ENCODE peak calls at places on chromosomes 16 and 17, in four cellular contexts. One of them, this sample, is unnamed.

GRCh38 chr17:40373324-40373723 is 8.8 kb upstream of the GJD3 start:
- DNase-seq in neuronal stem cell: no peak
- DNase-seq in IMR-90: peak
- DNase-seq in H9: no peak
- DNase-seq in this sample: peak

GRCh38 chr16:50394215-50394802 is 25.5 kb upstream of the BRD7 start:
- DNase-seq in neuronal stem cell: no peak
- DNase-seq in IMR-90: no peak
- DNase-seq in H9: no peak
- DNase-seq in this sample: no peak

GRCh38 chr17:77498056-77498785 is 357.5 kb downstream of the SEC14L1 start:
- DNase-seq in neuronal stem cell: no peak
- DNase-seq in IMR-90: no peak
- DNase-seq in H9: no peak
- DNase-seq in this sample: no peak

GRCh38 chr17:1047886-1048470 is 51.0 kb downstream of the TIMM22 start:
- DNase-seq in neuronal stem cell: no peak
- DNase-seq in IMR-90: no peak
- DNase-seq in H9: no peak
- DNase-seq in this sample: no peak

GRCh38 chr16:79282806-79283205 is 317.7 kb downstream of the MAF start:
- DNase-seq in neuronal stem cell: no peak
- DNase-seq in IMR-90: no peak
- DNase-seq in H9: no peak
- DNase-seq in this sample: no peak

GRCh38 chr17:5418858-5419355 is 555 bp downstream of the NUP88 start:
- DNase-seq in neuronal stem cell: peak
- DNase-seq in IMR-90: peak
- DNase-seq in H9: no peak
- DNase-seq in this sample: peak

GRCh38 chr16:30395155-30395991 is at the start of gene ZNF48:
- DNase-seq in neuronal stem cell: peak
- DNase-seq in IMR-90: peak
- DNase-seq in H9: peak
- DNase-seq in this sample: peak

GRCh38 chr17:42895185-42895555 is 5.4 kb upstream of the G6PC1 start:
- DNase-seq in neuronal stem cell: no peak
- DNase-seq in IMR-90: peak
- DNase-seq in H9: no peak
- DNase-seq in this sample: peak

GRCh38 chr16:57589374-57589773 is 39.1 kb upstream of the ADGRG1 start:
- DNase-seq in neuronal stem cell: no peak
- DNase-seq in IMR-90: no peak
- DNase-seq in H9: no peak
- DNase-seq in this sample: no peak

GRCh38 chr17:17139972-17140589 is 66.1 kb downstream of the PLD6 start:
- DNase-seq in neuronal stem cell: no peak
- DNase-seq in IMR-90: no peak
- DNase-seq in H9: peak
- DNase-seq in this sample: no peak

GRCh38 chr17:81967533-81968395 is 6.8 kb upstream of the NOTUM start:
- DNase-seq in neuronal stem cell: peak
- DNase-seq in IMR-90: peak
- DNase-seq in H9: peak
- DNase-seq in this sample: peak

GRCh38 chr16:58882292-58882691 is 148.2 kb upstream of the GOT2 start:
- DNase-seq in neuronal stem cell: no peak
- DNase-seq in IMR-90: no peak
- DNase-seq in H9: no peak
- DNase-seq in this sample: no peak

GRCh38 chr16:10867199-10867598 is 9.8 kb upstream of the CIITA start:
- DNase-seq in neuronal stem cell: no peak
- DNase-seq in IMR-90: no peak
- DNase-seq in H9: no peak
- DNase-seq in this sample: no peak

GRCh38 chr17:82924812-82925211 is 85.0 kb upstream of the ZNF750 start:
- DNase-seq in neuronal stem cell: no peak
- DNase-seq in IMR-90: no peak
- DNase-seq in H9: no peak
- DNase-seq in this sample: no peak

GRCh38 chr17:57138956-57139576 is 54.0 kb downstream of the AKAP1 start:
- DNase-seq in neuronal stem cell: no peak
- DNase-seq in IMR-90: peak
- DNase-seq in H9: no peak
- DNase-seq in this sample: peak

GRCh38 chr16:75341934-75342811 is 90.7 kb upstream of the BCAR1 start:
- DNase-seq in neuronal stem cell: no peak
- DNase-seq in IMR-90: peak
- DNase-seq in H9: no peak
- DNase-seq in this sample: peak

GRCh38 chr17:15503731-15504130 is 36.3 kb upstream of the CDRT4 start:
- DNase-seq in neuronal stem cell: no peak
- DNase-seq in IMR-90: no peak
- DNase-seq in H9: no peak
- DNase-seq in this sample: no peak

GRCh38 chr17:2089021-2089422 is 34.1 kb downstream of the HIC1 start:
- DNase-seq in neuronal stem cell: no peak
- DNase-seq in IMR-90: peak
- DNase-seq in H9: no peak
- DNase-seq in this sample: peak

GRCh38 chr17:9185688-9186289 is 164.5 kb downstream of the NTN1 start:
- DNase-seq in neuronal stem cell: no peak
- DNase-seq in IMR-90: no peak
- DNase-seq in H9: no peak
- DNase-seq in this sample: no peak

GRCh38 chr17:4152471-4152870 is 9.5 kb downstream of the CYB5D2 start:
- DNase-seq in neuronal stem cell: no peak
- DNase-seq in IMR-90: peak
- DNase-seq in H9: no peak
- DNase-seq in this sample: peak

GRCh38 chr17:57288753-57289121 is 32.4 kb downstream of the MSI2 start:
- DNase-seq in neuronal stem cell: no peak
- DNase-seq in IMR-90: no peak
- DNase-seq in H9: no peak
- DNase-seq in this sample: no peak

GRCh38 chr17:16466407-16466806 is 25.6 kb downstream of the LRRC75A start:
- DNase-seq in neuronal stem cell: no peak
- DNase-seq in IMR-90: no peak
- DNase-seq in H9: no peak
- DNase-seq in this sample: no peak

GRCh38 chr16:49788936-49789335 is 67.0 kb downstream of the ZNF423 start:
- DNase-seq in neuronal stem cell: no peak
- DNase-seq in IMR-90: no peak
- DNase-seq in H9: no peak
- DNase-seq in this sample: no peak

GRCh38 chr16:6105115-6105514 is 1007.5 kb upstream of the EEF2KMT start:
- DNase-seq in neuronal stem cell: no peak
- DNase-seq in IMR-90: no peak
- DNase-seq in H9: no peak
- DNase-seq in this sample: no peak

GRCh38 chr16:72099377-72099818 is 5.8 kb downstream of the DHX38 start:
- DNase-seq in neuronal stem cell: peak
- DNase-seq in IMR-90: peak
- DNase-seq in H9: peak
- DNase-seq in this sample: peak

GRCh38 chr16:57503366-57503765 is 17.1 kb upstream of the DOK4 start:
- DNase-seq in neuronal stem cell: no peak
- DNase-seq in IMR-90: no peak
- DNase-seq in H9: peak
- DNase-seq in this sample: no peak

GRCh38 chr17:57811633-57812280 is 38.1 kb downstream of the MRPS23 start:
- DNase-seq in neuronal stem cell: no peak
- DNase-seq in IMR-90: no peak
- DNase-seq in H9: peak
- DNase-seq in this sample: no peak

GRCh38 chr17:82935944-82936767 is 96.3 kb upstream of the ZNF750 start:
- DNase-seq in neuronal stem cell: no peak
- DNase-seq in IMR-90: no peak
- DNase-seq in H9: no peak
- DNase-seq in this sample: no peak

GRCh38 chr17:58096892-58097291 is 13.7 kb downstream of the DYNLL2 start:
- DNase-seq in neuronal stem cell: no peak
- DNase-seq in IMR-90: no peak
- DNase-seq in H9: no peak
- DNase-seq in this sample: no peak

GRCh38 chr16:28210979-28211505 is 723 bp downstream of the XPO6 start:
- DNase-seq in neuronal stem cell: peak
- DNase-seq in IMR-90: peak
- DNase-seq in H9: no peak
- DNase-seq in this sample: peak

GRCh38 chr17:34542700-34543336 is 36.6 kb upstream of the TMEM132E start:
- DNase-seq in neuronal stem cell: peak
- DNase-seq in IMR-90: no peak
- DNase-seq in H9: peak
- DNase-seq in this sample: peak

GRCh38 chr17:45132302-45132568 is at the start of gene PLCD3:
- DNase-seq in neuronal stem cell: no peak
- DNase-seq in IMR-90: no peak
- DNase-seq in H9: no peak
- DNase-seq in this sample: no peak

GRCh38 chr16:35102780-35103403 is 1643.5 kb downstream of the TP53TG3F start:
- DNase-seq in neuronal stem cell: no peak
- DNase-seq in IMR-90: no peak
- DNase-seq in H9: no peak
- DNase-seq in this sample: no peak

DNA sequence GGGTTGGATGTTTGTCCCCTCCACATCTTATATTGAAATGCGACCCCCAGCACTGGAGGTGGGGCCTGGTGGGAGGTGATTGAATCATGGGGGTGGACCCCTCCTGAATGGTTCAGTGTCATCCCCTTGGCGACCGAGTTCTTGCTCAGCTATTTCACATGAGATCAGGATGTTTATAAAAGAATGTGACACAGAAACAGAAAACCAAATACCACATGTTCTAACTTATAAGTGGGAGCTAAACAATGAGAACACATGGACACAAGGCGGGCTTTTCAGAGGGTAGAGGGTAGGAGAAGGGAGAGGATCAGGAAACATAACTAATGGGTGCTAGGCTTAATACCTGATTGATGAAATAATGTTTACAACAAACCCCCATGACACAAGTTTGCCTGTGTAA is 576.0 kb upstream of the HSBP1 start:
- DNase-seq in neuronal stem cell: no peak
- DNase-seq in IMR-90: peak
- DNase-seq in H9: no peak
- DNase-seq in this sample: peak
- H2BK5ac ChIP-seq in neuronal stem cell: no peak
- H2BK5ac ChIP-seq in IMR-90: no peak
- H2BK5ac ChIP-seq in H9: no peak
- H2BK5ac ChIP-seq in this sample: no peak

DNA sequence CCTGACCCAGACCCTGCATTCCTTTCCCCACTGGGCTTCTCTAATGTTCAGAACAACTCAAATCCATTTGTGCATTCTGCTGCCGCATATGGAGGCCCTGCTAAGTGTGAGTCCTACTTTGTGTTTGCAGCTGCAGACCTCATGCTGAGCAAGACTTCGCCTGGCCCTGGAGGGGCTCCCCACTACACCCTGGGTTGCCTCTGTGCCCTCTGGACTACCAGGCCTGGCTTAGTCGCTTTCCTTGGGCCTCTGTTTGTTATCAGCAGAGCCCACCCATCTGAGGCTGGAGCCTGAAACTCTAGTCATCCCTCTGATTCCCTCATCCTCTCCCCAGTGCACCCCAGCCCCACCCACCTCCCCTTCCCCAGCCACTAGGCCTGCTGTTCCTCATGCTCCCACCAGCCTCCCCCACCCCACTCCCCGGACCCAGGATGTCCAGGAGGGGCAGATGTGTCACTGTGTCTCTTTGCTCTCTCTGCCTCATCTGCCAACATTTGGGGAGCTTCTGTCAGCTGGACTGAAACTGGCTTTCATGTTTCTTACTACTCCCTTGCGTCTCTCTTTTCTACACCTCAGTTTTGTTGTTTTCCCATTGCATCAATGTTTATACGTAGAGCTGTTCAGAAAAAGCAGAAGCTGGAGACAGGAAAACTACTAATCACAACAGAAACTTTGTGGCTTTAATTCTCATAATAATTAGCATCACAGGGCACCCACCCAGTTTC is 17.8 kb upstream of the CD300E start:
- DNase-seq in neuronal stem cell: no peak
- DNase-seq in IMR-90: no peak
- DNase-seq in H9: no peak
- DNase-seq in this sample: no peak
- H3K4ac ChIP-seq in neuronal stem cell: no peak
- H3K4ac ChIP-seq in IMR-90: no peak
- H3K4ac ChIP-seq in H9: no peak
- H3K4ac ChIP-seq in this sample: no peak

DNA sequence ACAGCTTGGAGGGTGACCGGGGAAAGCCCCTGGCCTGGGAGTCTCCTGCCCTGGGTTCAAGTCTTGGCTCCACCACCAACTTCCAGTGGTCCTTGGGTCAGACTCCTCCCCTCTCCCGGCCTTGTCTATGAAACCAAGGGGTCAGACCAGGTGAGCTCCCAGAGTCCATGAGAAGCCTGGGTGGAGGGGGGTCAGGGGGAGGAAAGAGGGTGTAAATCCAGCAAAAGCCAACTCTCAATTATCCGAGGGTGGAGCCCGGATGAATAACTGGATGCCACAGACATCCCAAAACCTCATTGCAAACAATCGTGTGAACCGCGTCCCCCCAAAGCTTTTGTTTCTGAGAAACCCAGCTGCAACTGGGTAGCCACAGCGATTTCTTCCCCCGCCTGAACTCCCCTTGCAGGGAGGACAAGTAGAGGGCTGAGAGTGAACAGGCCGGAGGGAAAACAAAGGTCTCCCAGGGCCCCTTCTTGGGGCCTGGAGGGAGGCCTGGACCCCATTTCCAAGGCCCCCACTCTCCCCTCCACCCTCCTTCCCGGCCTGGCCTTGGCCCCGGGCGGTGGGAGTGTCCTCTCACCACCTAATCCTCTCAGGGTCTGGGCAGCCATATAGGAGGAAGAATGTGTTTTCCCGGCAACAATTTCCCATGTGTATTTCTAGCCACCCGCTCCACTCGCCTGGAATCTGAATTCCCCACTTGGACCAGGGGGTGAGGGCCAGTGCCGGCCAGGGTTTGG is 2.5 kb downstream of the GLIS2 start:
- DNase-seq in neuronal stem cell: no peak
- DNase-seq in IMR-90: no peak
- DNase-seq in H9: no peak
- DNase-seq in this sample: no peak
- H3K9ac ChIP-seq in neuronal stem cell: no peak
- H3K9ac ChIP-seq in IMR-90: no peak
- H3K9ac ChIP-seq in H9: no peak
- H3K9ac ChIP-seq in this sample: peak

GRCh38 chr17:7511108-7511507 is 26.9 kb downstream of the POLR2A start:
- DNase-seq in neuronal stem cell: no peak
- DNase-seq in IMR-90: peak
- DNase-seq in H9: no peak
- DNase-seq in this sample: no peak

GRCh38 chr17:7512105-7512504 is 27.9 kb downstream of the POLR2A start:
- DNase-seq in neuronal stem cell: no peak
- DNase-seq in IMR-90: no peak
- DNase-seq in H9: no peak
- DNase-seq in this sample: no peak

GRCh38 chr17:7513850-7514419 is 29.8 kb downstream of the POLR2A start:
- DNase-seq in neuronal stem cell: no peak
- DNase-seq in IMR-90: no peak
- DNase-seq in H9: no peak
- DNase-seq in this sample: no peak

GRCh38 chr17:7509937-7510336 is 25.8 kb downstream of the POLR2A start:
- DNase-seq in neuronal stem cell: no peak
- DNase-seq in IMR-90: no peak
- DNase-seq in H9: no peak
- DNase-seq in this sample: no peak

GRCh38 chr17:7512824-7513540 is 28.8 kb downstream of the POLR2A start:
- DNase-seq in neuronal stem cell: no peak
- DNase-seq in IMR-90: no peak
- DNase-seq in H9: no peak
- DNase-seq in this sample: no peak
- H2BK5ac ChIP-seq in neuronal stem cell: no peak
- H2BK5ac ChIP-seq in IMR-90: no peak
- H2BK5ac ChIP-seq in H9: no peak
- H2BK5ac ChIP-seq in this sample: no peak

This sample was measured in mesenchymal stem cell.